ENCODE peak calls at places on chromosomes 11 and 22, in eight cellular contexts. M is prostate gland, T is transverse colon, O is ovary, Q is body of pancreas, W is esophagus squamous epithelium, K is right lobe of liver, B is stomach. A is an unnamed sample.

GRCh38 chr11:326842-327580 is 6.4 kb upstream of the IFITM3 start:
- DNase-seq in M (peak), T (peak), O (peak), Q (peak), W (no peak), K (peak), B (peak), A (peak)

GRCh38 chr11:127624455-127624854 is 623.9 kb upstream of the KIRREL3 start:
- DNase-seq in M (no peak), T (no peak), O (no peak), Q (peak), W (no peak), K (no peak), B (no peak), A (no peak)

GRCh38 chr22:27345681-27346080 is 455.9 kb downstream of the MN1 start:
- DNase-seq in M (no peak), T (no peak), O (no peak), Q (no peak), W (no peak), K (no peak), B (no peak), A (no peak)

GRCh38 chr11:5036671-5037070 is 9.7 kb upstream of the OR52J3 start:
- DNase-seq in M (no peak), T (no peak), O (no peak), Q (no peak), W (no peak), K (no peak), B (no peak), A (no peak)

GRCh38 chr22:49156662-49157285 is 670.9 kb downstream of the BRD1 start:
- DNase-seq in M (peak), T (peak), O (no peak), Q (peak), W (no peak), K (no peak), B (peak), A (no peak)

GRCh38 chr11:107770546-107770945 is 58.7 kb upstream of the SLN start:
- DNase-seq in M (no peak), T (no peak), O (no peak), Q (no peak), W (no peak), K (no peak), B (no peak), A (no peak)

GRCh38 chr11:16611395-16612233 is 126.8 kb upstream of the C11orf58 start:
- DNase-seq in M (no peak), T (no peak), O (no peak), Q (peak), W (no peak), K (no peak), B (no peak), A (no peak)

GRCh38 chr11:78606667-78607066 is 32.0 kb upstream of the NARS2 start:
- DNase-seq in M (no peak), T (no peak), O (no peak), Q (no peak), W (no peak), K (no peak), B (no peak), A (no peak)

GRCh38 chr11:112294688-112295340 is 34.2 kb upstream of the PLET1 start:
- DNase-seq in M (no peak), T (no peak), O (no peak), Q (no peak), W (no peak), K (no peak), B (no peak), A (no peak)

GRCh38 chr11:36239636-36240035 is 49.6 kb downstream of the COMMD9 start:
- DNase-seq in M (no peak), T (no peak), O (no peak), Q (no peak), W (no peak), K (no peak), B (no peak), A (no peak)

GRCh38 chr11:17978553-17979287 is 34.1 kb downstream of the SERGEF start:
- DNase-seq in M (peak), T (peak), O (no peak), Q (peak), W (no peak), K (peak), B (peak), A (no peak)

GRCh38 chr11:109490953-109491733 is 69.2 kb downstream of the C11orf87 start:
- DNase-seq in M (no peak), T (no peak), O (no peak), Q (no peak), W (no peak), K (no peak), B (no peak), A (no peak)

GRCh38 chr22:37982938-37983859 is 1.2 kb downstream of the SOX10 start:
- DNase-seq in M (no peak), T (no peak), O (no peak), Q (no peak), W (no peak), K (no peak), B (no peak), A (no peak)

GRCh38 chr11:121326230-121326629 is 33.7 kb downstream of the SC5D start:
- DNase-seq in M (no peak), T (no peak), O (no peak), Q (no peak), W (no peak), K (no peak), B (no peak), A (no peak)

GRCh38 chr11:119397740-119398139 is 16.2 kb upstream of the USP2 start:
- DNase-seq in M (no peak), T (no peak), O (no peak), Q (no peak), W (no peak), K (no peak), B (no peak), A (no peak)

GRCh38 chr22:49517721-49518120 is 310.0 kb downstream of the BRD1 start:
- DNase-seq in M (no peak), T (no peak), O (no peak), Q (no peak), W (no peak), K (peak), B (no peak), A (no peak)

GRCh38 chr11:16924462-16924825 is 89.8 kb downstream of the PLEKHA7 start:
- DNase-seq in M (no peak), T (no peak), O (no peak), Q (no peak), W (no peak), K (no peak), B (no peak), A (no peak)

GRCh38 chr22:36814796-36815195 is 2.0 kb downstream of the PVALB start:
- DNase-seq in M (no peak), T (no peak), O (no peak), Q (no peak), W (no peak), K (no peak), B (no peak), A (no peak)

GRCh38 chr11:113384551-113384950 is 3.0 kb upstream of the ANKK1 start:
- DNase-seq in M (peak), T (no peak), O (no peak), Q (no peak), W (no peak), K (no peak), B (no peak), A (peak)

DNA sequence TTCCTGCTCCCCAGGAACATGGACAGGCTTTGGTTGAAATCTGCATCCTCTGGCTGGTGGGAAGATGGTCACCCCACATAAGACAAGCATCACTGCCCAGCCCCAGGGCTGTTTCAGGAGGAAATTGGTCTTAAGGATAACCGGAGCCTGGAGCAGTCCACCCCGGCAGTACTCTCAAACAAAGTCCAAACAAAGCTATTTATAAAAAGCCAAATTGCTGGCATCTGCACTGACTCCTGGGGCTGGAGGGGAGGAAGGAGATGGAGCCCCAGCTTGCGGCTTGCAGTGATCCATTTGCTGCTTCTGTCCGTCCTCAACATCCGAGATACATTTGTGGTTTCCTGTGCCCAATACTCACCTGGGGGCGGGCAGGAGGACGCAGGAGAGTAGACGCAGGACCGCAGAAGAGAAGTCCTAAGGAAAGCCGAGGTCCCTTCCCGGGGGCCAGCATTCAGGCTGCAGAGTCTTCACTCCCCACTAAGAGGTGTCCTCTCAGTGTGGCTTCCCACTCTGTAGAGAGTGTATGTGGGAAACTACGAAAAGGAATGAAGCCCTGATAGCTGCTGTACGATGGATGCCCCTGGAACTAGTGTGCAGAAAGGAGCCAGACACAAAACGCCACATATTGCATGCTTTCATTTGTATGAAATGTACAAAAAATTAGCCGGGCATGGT is 107.3 kb upstream of the FGF3 start:
- DNase-seq in M (no peak), T (no peak), O (no peak), Q (no peak), W (no peak), K (no peak), B (no peak), A (peak)
- TF ChIP-seq CTCF in M (no peak), T (no peak), O (no peak), Q (no peak), W (no peak), K (no peak), B (no peak), A (no peak)

GRCh38 chr11:34757026-34757451 is 136.1 kb downstream of the EHF start:
- DNase-seq in M (no peak), T (peak), O (no peak), Q (no peak), W (no peak), K (no peak), B (no peak), A (no peak)

GRCh38 chr11:34756591-34756990 is 135.7 kb downstream of the EHF start:
- DNase-seq in M (no peak), T (no peak), O (no peak), Q (no peak), W (no peak), K (no peak), B (no peak), A (no peak)

GRCh38 chr11:34754171-34754823 is 133.4 kb downstream of the EHF start:
- DNase-seq in M (peak), T (no peak), O (no peak), Q (no peak), W (no peak), K (no peak), B (no peak), A (no peak)

GRCh38 chr11:34755671-34756070 is 134.8 kb downstream of the EHF start:
- DNase-seq in M (no peak), T (no peak), O (no peak), Q (no peak), W (no peak), K (no peak), B (no peak), A (no peak)

DNA sequence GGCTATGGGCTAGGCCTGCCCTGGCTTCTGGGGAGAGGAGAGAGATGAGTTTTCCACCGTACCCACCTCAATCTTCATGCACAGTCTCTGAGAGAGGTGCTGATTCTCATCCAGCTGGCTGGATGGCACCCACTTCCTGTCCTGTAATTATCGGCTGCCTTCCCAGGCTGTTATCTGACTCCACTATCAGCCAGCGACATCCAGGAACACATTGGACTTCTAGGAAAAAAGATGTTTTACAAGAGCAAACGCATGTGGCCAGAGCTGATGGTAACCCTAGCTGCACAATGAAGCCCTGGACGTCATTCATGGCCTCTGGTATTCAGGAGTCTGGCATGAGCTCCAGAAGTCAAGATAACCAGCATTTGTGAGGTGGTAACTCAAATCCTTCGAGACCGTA is 137.4 kb downstream of the EHF start:
- DNase-seq in M (peak), T (no peak), O (no peak), Q (no peak), W (no peak), K (peak), B (no peak), A (no peak)
- H3K4me3 ChIP-seq in M (no peak), T (no peak), O (no peak), Q (no peak), W (no peak), K (no peak), B (no peak), A (no peak)

GRCh38 chr11:69249641-69250502 is 44.1 kb upstream of the MYEOV start:
- DNase-seq in M (no peak), T (no peak), O (no peak), Q (no peak), W (no peak), K (peak), B (no peak), A (no peak)

GRCh38 chr11:69249086-69249640 is 44.8 kb upstream of the MYEOV start:
- DNase-seq in M (no peak), T (no peak), O (no peak), Q (no peak), W (no peak), K (no peak), B (no peak), A (peak)

GRCh38 chr11:69252494-69252845 is 41.5 kb upstream of the MYEOV start:
- DNase-seq in M (no peak), T (no peak), O (no peak), Q (no peak), W (no peak), K (no peak), B (peak), A (no peak)

GRCh38 chr11:69251639-69252493 is 42.1 kb upstream of the MYEOV start:
- DNase-seq in M (peak), T (no peak), O (no peak), Q (peak), W (no peak), K (no peak), B (peak), A (peak)

GRCh38 chr11:69250503-69251393 is 43.2 kb upstream of the MYEOV start:
- DNase-seq in M (no peak), T (no peak), O (no peak), Q (no peak), W (no peak), K (peak), B (no peak), A (peak)
- TF ChIP-seq POLR2A in M (no peak), T (no peak), O (no peak), Q (no peak), W (no peak), K (no peak), B (no peak), A (no peak)

DNA sequence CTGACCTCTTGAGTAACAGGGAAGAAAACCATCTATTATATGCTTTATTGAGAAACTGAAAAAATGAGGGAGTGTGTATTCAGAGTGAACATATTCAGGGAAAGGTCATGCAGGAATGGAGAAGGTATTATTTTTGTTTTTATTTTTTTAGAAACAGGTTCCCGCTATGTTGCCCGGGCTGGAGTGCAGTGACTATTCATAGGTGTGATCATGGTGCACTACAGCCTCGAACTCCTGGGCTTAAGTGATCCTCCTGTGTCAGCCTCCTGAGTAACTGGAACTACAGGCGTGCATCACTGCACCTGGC is 8.7 kb upstream of the RCE1 start:
- DNase-seq in M (no peak), T (no peak), O (no peak), Q (no peak), W (no peak), K (no peak), B (no peak), A (no peak)
- TF ChIP-seq CTCF in M (no peak), T (no peak), O (no peak), Q (no peak), W (no peak), K (no peak), B (no peak), A (no peak)

GRCh38 chr11:11993814-11994213 is 14.6 kb downstream of the DKK3 start:
- DNase-seq in M (peak), T (no peak), O (no peak), Q (no peak), W (no peak), K (no peak), B (no peak), A (peak)
- H3K4me3 ChIP-seq in M (no peak), T (no peak), O (no peak), Q (no peak), W (no peak), K (no peak), B (no peak), A (no peak)

GRCh38 chr11:67629386-67630229 is at the start of gene NUDT8:
- DNase-seq in M (peak), T (peak), O (peak), Q (peak), W (no peak), K (peak), B (peak), A (peak)
- TF ChIP-seq POLR2A in M (peak), T (no peak), O (peak), Q (peak), W (no peak), K (peak), B (no peak), A (no peak)

GRCh38 chr11:44108260-44108659 is 12.8 kb downstream of the EXT2 start:
- DNase-seq in M (no peak), T (no peak), O (no peak), Q (no peak), W (no peak), K (no peak), B (no peak), A (no peak)

GRCh38 chr11:44110231-44110679 is 14.8 kb downstream of the EXT2 start:
- DNase-seq in M (peak), T (peak), O (peak), Q (peak), W (no peak), K (peak), B (peak), A (no peak)

GRCh38 chr11:44101098-44101497 is 5.6 kb downstream of the EXT2 start:
- DNase-seq in M (no peak), T (no peak), O (no peak), Q (no peak), W (no peak), K (no peak), B (no peak), A (no peak)

DNA sequence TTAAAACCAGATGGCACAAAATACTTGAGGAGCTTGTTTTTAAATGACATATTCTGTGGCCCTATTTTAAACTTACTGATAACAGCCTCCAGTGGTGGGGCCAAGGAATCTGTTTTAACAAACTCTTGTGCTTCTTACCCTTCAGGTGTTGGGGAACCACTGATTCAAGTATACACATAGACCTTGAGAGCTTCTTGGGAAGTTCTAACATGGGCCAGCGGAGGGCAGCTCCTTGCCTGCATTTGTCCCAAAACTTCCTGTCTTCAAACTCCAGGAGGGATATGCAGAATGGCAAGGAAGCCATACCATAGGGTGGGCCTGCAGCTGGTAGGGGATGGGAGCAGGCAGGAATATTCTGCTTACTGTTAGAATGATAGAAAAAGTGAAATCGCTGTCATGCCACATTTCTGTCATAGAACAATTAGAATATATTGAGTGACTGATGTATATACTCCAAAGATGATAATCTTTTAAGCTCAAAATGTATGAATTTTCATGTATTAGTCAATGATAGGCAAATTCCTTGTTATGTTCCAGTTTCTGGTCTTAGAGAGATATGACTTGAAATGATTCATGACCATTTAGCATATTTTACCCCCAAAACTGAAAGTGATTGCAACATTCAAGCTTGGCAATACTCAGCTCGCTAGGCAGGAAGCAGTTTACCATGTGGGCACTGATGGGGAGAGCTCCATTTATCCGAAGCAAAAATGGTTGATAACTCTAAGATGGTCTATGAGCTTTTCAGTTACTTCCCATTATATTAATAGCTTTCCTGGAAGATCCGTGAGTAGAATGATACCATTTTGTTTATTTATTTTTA is 9.2 kb downstream of the EXT2 start:
- DNase-seq in M (no peak), T (no peak), O (no peak), Q (no peak), W (no peak), K (no peak), B (no peak), A (no peak)
- TF ChIP-seq CTCF in M (no peak), T (no peak), O (no peak), Q (no peak), W (no peak), K (no peak), B (no peak), A (no peak)

DNA sequence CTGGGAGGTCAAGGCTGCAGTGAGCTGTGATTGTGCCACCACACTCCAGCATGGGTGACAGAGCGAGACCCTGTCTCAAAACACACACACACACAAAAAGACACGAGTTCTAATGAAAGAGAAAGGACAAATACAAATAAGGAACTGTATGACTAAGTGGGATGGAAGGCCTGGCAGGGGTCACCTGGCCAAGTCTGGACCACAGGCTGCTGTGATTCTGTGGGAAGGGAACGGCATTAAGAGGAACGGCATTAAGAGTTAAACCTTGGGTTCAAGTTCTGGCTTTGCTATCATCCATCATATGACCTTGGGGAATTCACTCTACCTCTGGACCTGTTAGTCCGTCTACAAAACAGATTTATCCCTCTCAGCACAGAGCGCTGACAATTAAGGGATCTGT is 47.7 kb downstream of the LRFN4 start:
- DNase-seq in M (no peak), T (no peak), O (no peak), Q (no peak), W (no peak), K (no peak), B (no peak), A (no peak)
- H3K4me3 ChIP-seq in M (no peak), T (no peak), O (no peak), Q (no peak), W (no peak), K (no peak), B (no peak), A (no peak)